ENCODE peak calls at places on chromosomes 1 and 21, in nine cellular contexts. K, T, L, F, Q, B, U, R and D are unnamed samples.

GRCh38 chr1:45335732-45336365 is 4.1 kb upstream of the TOE1 start:
- DNase-seq in B (no peak), Q (no peak), K (no peak), F (no peak), T (no peak), U (no peak), R (no peak), L (no peak), D (no peak)

GRCh38 chr1:53337499-53337898 is 9.6 kb upstream of the LRP8 start:
- DNase-seq in Q (no peak), U (no peak), F (no peak), K (no peak), L (no peak), R (no peak), T (no peak), B (no peak), D (no peak)

GRCh38 chr1:205430631-205431305 is 8.9 kb upstream of the LEMD1 start:
- DNase-seq in K (peak), B (peak), Q (peak), T (peak), L (peak), R (peak), U (peak), F (peak), D (peak)

GRCh38 chr1:61742620-61743431 is 546 bp downstream of the PATJ start:
- DNase-seq in R (no peak), T (peak), L (peak), K (peak), F (no peak), U (peak), Q (peak), B (peak), D (peak)

GRCh38 chr1:243499248-243499647 is 243.4 kb downstream of the SDCCAG8 start:
- DNase-seq in B (no peak), K (no peak), U (no peak), L (no peak), T (no peak), Q (no peak), R (no peak), F (no peak), D (no peak)

GRCh38 chr1:109771712-109772657 is 8.3 kb upstream of the EPS8L3 start:
- DNase-seq in K (no peak), Q (no peak), R (no peak), T (peak), L (no peak), F (no peak), B (no peak), U (no peak), D (peak)

GRCh38 chr1:153513666-153514065 is 22.1 kb downstream of the S100A6 start:
- DNase-seq in T (no peak), R (no peak), L (no peak), K (no peak), F (no peak), Q (no peak), B (no peak), U (no peak), D (no peak)

GRCh38 chr1:168202941-168203654 is 22.7 kb upstream of the SFT2D2 start:
- DNase-seq in T (no peak), F (no peak), K (peak), U (no peak), R (no peak), Q (no peak), B (no peak), L (no peak), D (peak)

GRCh38 chr1:216820345-216820744 is 97.1 kb upstream of the ESRRG start:
- DNase-seq in Q (no peak), T (no peak), F (no peak), R (no peak), U (no peak), B (no peak), L (no peak), K (no peak), D (no peak)

GRCh38 chr1:19676438-19676922 is 11.8 kb downstream of the HTR6 start:
- DNase-seq in U (no peak), Q (no peak), R (no peak), T (peak), L (no peak), B (peak), K (peak), F (no peak), D (peak)

GRCh38 chr1:116095027-116095426 is 16.2 kb upstream of the MAB21L3 start:
- DNase-seq in B (no peak), R (no peak), K (no peak), Q (no peak), F (no peak), U (no peak), T (no peak), L (no peak), D (no peak)

GRCh38 chr1:27993241-27993640 is 33.5 kb downstream of the XKR8 start:
- DNase-seq in U (no peak), L (peak), F (no peak), R (no peak), K (peak), T (no peak), B (no peak), Q (no peak), D (peak)

GRCh38 chr1:29827801-29828525 is 591.6 kb downstream of the PTPRU start:
- DNase-seq in B (no peak), R (no peak), F (no peak), K (no peak), T (no peak), Q (no peak), L (no peak), U (no peak), D (no peak)

GRCh38 chr1:200473698-200474371 is 64.0 kb upstream of the ZNF281 start:
- DNase-seq in Q (no peak), F (no peak), U (peak), T (no peak), R (no peak), K (peak), L (no peak), B (no peak), D (no peak)

GRCh38 chr1:30538906-30539855 is 184.2 kb downstream of the MATN1 start:
- DNase-seq in K (no peak), T (no peak), B (no peak), Q (no peak), F (no peak), U (no peak), L (no peak), R (no peak), D (no peak)

GRCh38 chr1:227759345-227760300 is 24.4 kb downstream of the SNAP47 start:
- DNase-seq in B (no peak), Q (no peak), R (no peak), K (peak), F (no peak), T (no peak), U (no peak), L (no peak), D (peak)

GRCh38 chr21:29125199-29125598 is 5.2 kb upstream of the MAP3K7CL start:
- DNase-seq in K (no peak), B (no peak), F (no peak), U (no peak), R (peak), T (no peak), Q (no peak), L (no peak), D (no peak)

GRCh38 chr1:99682291-99682751 is 36.4 kb downstream of the PALMD start:
- DNase-seq in T (no peak), B (no peak), K (peak), R (no peak), Q (no peak), U (no peak), L (no peak), F (no peak), D (peak)

GRCh38 chr1:223364685-223365382 is 858 bp upstream of the SUSD4 start:
- DNase-seq in L (no peak), F (no peak), K (no peak), Q (no peak), B (peak), U (peak), R (no peak), T (peak), D (no peak)

GRCh38 chr1:24995121-24995520 is 65.0 kb upstream of the RUNX3 start:
- DNase-seq in K (no peak), Q (no peak), T (no peak), L (no peak), R (no peak), U (no peak), B (no peak), F (no peak), D (no peak)

GRCh38 chr1:215567491-215568286 is 585 bp downstream of the KCTD3 start:
- DNase-seq in F (peak), R (no peak), L (no peak), B (peak), K (peak), U (peak), T (peak), Q (peak), D (peak)

GRCh38 chr21:37478821-37479220 is 112.2 kb downstream of the DYRK1A start:
- DNase-seq in L (no peak), F (no peak), K (no peak), Q (no peak), R (no peak), U (no peak), B (no peak), T (no peak), D (no peak)

GRCh38 chr1:234533034-234533571 is 54.1 kb upstream of the TARBP1 start:
- DNase-seq in U (no peak), L (no peak), K (peak), B (no peak), R (no peak), Q (no peak), F (no peak), T (peak), D (peak)

GRCh38 chr21:33940846-33941245 is 25.2 kb upstream of the ATP5PO start:
- DNase-seq in T (no peak), U (no peak), L (no peak), F (no peak), B (no peak), R (no peak), K (peak), Q (no peak), D (peak)

GRCh38 chr21:14482165-14482564 is 64.0 kb downstream of the SAMSN1 start:
- DNase-seq in Q (no peak), B (no peak), U (no peak), T (no peak), L (no peak), K (no peak), F (peak), R (no peak), D (no peak)